ENCODE peak calls at places on chromosomes 16 and 17, in seven cellular contexts. G, B, T, H, W, F and K are unnamed samples.

GRCh38 chr16:66437391-66437945 is 10.4 kb downstream of the BEAN1 start:
- DNase-seq in H (no peak), W (no peak), F (no peak), T (no peak), G (no peak), B (no peak), K (no peak)

GRCh38 chr16:3781421-3781820 is 64.1 kb upstream of the TRAP1 start:
- DNase-seq in G (no peak), T (no peak), W (no peak), B (no peak), F (no peak), H (no peak), K (no peak)

GRCh38 chr16:28984619-28985135 is at the start of gene LAT:
- DNase-seq in F (no peak), G (no peak), W (no peak), T (no peak), B (no peak), H (no peak), K (no peak)

GRCh38 chr17:46818319-46818928 is at the start of gene WNT3:
- DNase-seq in T (no peak), H (no peak), G (no peak), B (peak; percentile 82), W (no peak), F (peak; percentile 86), K (no peak)

GRCh38 chr17:80599546-80600305 is 55.1 kb downstream of the RPTOR start:
- DNase-seq in B (no peak), W (no peak), H (no peak), F (peak; percentile 37), T (no peak), G (peak; percentile 89), K (no peak)

GRCh38 chr17:54426287-54426886 is 474.3 kb upstream of the TOM1L1 start:
- DNase-seq in H (no peak), W (no peak), G (peak; percentile 7), F (no peak), B (peak; percentile 27), T (no peak), K (no peak)

GRCh38 chr16:87524407-87524806 is 31.6 kb upstream of the ZCCHC14 start:
- DNase-seq in H (no peak), B (no peak), G (no peak), T (no peak), W (no peak), F (no peak), K (no peak)

GRCh38 chr16:13866073-13866472 is 53.9 kb upstream of the ERCC4 start:
- DNase-seq in T (peak; percentile 72), W (no peak), H (peak; percentile 59), G (peak; percentile 86), F (peak; percentile 64), B (peak; percentile 32), K (peak; percentile 36)

GRCh38 chr17:4607773-4608187 is 23.5 kb downstream of the SMTNL2 start:
- DNase-seq in G (no peak), T (no peak), B (no peak), W (no peak), H (no peak), F (no peak), K (no peak)

GRCh38 chr17:47687748-47688147 is 6.2 kb upstream of the TBKBP1 start:
- DNase-seq in G (no peak), B (peak; percentile 27), T (no peak), W (no peak), H (no peak), F (no peak), K (no peak)

GRCh38 chr16:67571464-67571863 is 9.1 kb downstream of the CTCF start:
- DNase-seq in G (no peak), H (no peak), W (no peak), F (no peak), T (no peak), B (no peak), K (no peak)

GRCh38 chr16:86854058-86854621 is 275.8 kb downstream of the FOXL1 start:
- DNase-seq in G (no peak), B (no peak), W (no peak), T (no peak), F (no peak), H (no peak), K (no peak)

GRCh38 chr17:4940625-4941021 is 555 bp downstream of the RNF167 start:
- DNase-seq in B (no peak), G (no peak), W (no peak), T (no peak), H (no peak), F (no peak), K (no peak)

GRCh38 chr16:1964046-1964505 is 550 bp downstream of the RPS2 start:
- DNase-seq in H (no peak), G (no peak), B (no peak), T (no peak), F (peak; percentile 43), W (no peak), K (no peak)

GRCh38 chr17:61412860-61413653 is 13.4 kb downstream of the TBX2 start:
- DNase-seq in B (peak; percentile 80), T (no peak), F (no peak), G (peak; percentile 75), W (no peak), H (no peak), K (no peak)

DNA sequence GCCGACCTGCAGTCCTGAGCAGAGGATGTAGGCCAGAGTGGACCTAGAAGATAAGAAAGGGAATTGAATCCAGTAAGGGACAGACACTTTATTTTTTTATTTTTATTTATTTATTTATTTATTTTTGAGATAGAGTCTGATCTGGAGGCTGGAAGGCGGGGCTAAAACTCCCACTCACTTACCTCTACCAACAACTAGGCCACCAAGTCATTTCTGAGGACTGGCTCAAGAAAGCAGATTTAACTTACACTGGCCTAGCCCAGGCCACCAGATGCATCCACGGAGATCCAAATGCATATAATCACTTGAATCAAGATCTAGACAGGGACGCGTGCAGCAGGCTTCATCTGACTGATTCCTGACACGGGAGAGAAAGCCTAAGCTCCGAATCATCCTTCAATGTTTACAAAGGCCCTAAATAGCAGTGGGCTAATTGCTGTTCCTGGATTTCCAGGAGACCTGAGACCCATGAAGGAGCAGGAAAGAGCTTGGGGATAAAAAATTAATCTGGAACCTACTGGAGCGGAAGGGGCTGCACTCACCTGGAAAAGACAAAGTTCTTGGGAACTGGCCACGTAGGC is 1.1 kb upstream of the ALOX12 start:
- DNase-seq in T (no peak), W (no peak), B (no peak), G (no peak), F (no peak), H (no peak), K (no peak)
- H3K4me3 ChIP-seq in T (no peak overlapping the region), W (no peak overlapping the region), B (no peak overlapping the region), G (no peak overlapping the region), F (no peak overlapping the region), H (peak overlapping the region; percentile 37), K (no peak overlapping the region)

DNA sequence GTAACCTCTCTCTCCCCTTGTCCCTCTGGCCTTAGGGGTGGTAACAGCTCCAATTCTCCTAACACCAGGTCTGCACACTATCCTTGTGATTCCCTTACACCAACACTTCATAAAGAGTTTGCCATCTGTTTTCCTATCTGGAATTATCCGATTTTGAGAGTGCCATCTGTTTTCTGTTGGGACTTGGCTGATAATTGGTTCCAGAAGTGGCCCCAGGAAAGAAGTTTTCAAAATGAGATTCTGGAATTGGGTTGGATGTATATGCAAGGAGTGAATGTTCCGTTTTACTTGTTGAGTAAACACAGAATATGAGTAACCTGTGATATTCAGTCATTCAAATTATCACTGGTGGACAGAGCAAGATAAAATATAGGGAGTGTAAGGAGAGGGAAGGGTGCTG is 134.1 kb upstream of the HS3ST3A1 start:
- DNase-seq in F (no peak), B (peak; percentile 19), T (no peak), W (no peak), H (no peak), G (no peak), K (no peak)
- TF ChIP-seq SIN3A in F (no peak), B (no peak), T (no peak), W (no peak), H (no peak), G (no peak), K (no peak)

DNA sequence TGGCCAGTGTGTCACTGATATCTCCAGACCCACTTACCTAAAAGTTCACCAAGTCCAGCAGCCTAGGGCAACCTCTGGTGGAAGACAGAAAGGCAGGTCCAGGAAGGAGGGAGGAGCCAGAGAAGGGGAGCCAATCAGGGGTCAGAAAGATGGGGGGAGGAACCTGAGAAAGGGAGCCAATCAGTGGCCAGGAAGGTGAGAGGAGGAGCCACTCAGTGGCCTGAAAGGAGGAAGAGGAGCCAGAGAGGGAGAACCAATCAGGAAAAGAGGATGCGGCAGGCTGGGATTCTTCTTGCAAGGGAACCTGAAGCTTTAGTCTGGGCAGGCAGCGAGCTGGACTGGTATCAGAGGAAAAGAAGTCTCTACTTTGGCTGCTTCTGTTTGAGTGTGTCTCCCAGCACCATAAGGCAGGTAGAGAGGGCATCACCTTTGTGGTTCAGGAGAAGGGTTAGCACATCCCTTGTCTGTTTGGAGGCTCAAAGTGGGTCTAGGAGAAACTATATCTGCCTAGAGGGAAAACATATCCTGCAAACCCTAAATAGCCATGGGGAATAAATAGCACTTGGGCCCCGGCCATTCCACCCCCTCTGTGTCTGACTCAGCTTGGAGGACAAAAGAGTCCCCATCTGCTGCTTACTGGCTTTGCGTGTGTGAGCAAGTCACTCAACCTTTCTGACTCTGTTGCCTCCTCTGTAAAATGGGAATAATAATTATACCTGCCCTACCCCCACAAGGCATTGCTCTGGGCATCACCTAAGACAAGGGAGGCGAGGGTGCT is 43.4 kb upstream of the CRHR1 start:
- DNase-seq in H (peak; percentile 53), F (peak; percentile 93), G (peak; percentile 35), T (peak; percentile 89), W (no peak), B (peak; percentile 88), K (no peak)
- TF ChIP-seq POLR2AphosphoS5 in H (no peak), F (no peak), G (no peak), T (no peak), W (no peak), B (no peak), K (no peak)

GRCh38 chr16:58002411-58002790 is 1.2 kb downstream of the USB1 start:
- DNase-seq in B (no peak), F (no peak), H (no peak), T (no peak), G (no peak), W (no peak), K (no peak)

GRCh38 chr16:58000706-58001676 is at the start of gene USB1:
- DNase-seq in H (peak; percentile 85), B (peak; percentile 98), F (peak; percentile 95), T (peak; percentile 77), G (peak; percentile 88), W (peak; percentile 56), K (peak; percentile 33)

GRCh38 chr16:58002936-58003335 is 1.7 kb downstream of the USB1 start:
- DNase-seq in G (no peak), H (no peak), B (no peak), F (no peak), W (no peak), T (no peak), K (no peak)

GRCh38 chr16:57999971-58000705 is at the start of gene ZNF319:
- DNase-seq in G (no peak), B (no peak), F (peak; percentile 93), T (no peak), H (no peak), W (no peak), K (no peak)

DNA sequence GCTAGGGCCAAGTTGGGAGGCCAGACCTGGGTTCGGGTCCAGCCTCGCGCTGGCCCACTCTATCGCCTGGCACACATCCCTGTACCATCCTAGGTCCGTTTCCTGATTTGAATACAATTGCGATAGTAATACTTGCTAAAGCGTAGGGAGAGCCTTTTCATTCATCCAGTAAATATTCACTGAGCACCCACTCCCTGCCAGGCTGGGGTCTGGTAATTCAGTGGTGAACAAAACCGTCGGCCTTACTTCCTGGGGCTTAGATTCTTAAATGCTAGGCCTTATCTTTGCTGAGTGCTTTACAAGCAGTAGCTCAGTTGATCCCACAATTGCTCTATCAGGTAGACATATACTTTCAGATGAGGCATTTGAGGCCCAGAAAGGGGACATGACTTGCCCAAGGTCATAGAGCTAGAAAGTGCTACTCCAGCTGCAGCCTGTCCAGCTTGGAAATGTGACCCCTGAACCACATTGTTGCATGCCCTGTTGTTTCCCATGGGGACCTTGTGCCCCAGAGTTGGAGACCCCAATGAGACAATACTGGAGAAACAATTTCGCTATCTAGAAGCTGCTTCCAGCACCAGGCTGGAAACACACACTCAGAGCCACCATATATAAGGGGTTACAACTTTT is 689 bp downstream of the USB1 start:
- DNase-seq in H (no peak), T (no peak), W (no peak), F (no peak), G (peak; percentile 42), B (no peak), K (no peak)
- H3K4me3 ChIP-seq in H (peak overlapping the region; percentile 63), T (peak overlapping the region; percentile 83), W (peak overlapping the region; percentile 98), F (peak overlapping the region; percentile 94), G (peak overlapping the region; percentile 85), B (peak overlapping the region; percentile 94), K (peak overlapping the region; percentile 69)